ENCODE peak calls at places on chromosomes 3 and 15, in ten cellular contexts. One of them, this sample, is unnamed.

GRCh38 chr15:100340721-100341661 is 784 bp downstream of the ADAMTS17 start:
- DNase-seq in foreskin fibroblast: peak
- DNase-seq in choroid plexus epithelial cell: no peak
- DNase-seq in adipocyte: no peak
- DNase-seq in NCI-H1105: peak
- DNase-seq in tibial nerve: no peak
- DNase-seq in Caco-2: no peak
- DNase-seq in heart left ventricle: no peak
- DNase-seq in stimulated activated CD4-positive, alpha-beta T cell treated with anti-CD3 and anti-CD28 coated beads, Interleukin-2, amount 100 ng/mL, for 48 hours: no peak
- DNase-seq in EH: no peak
- DNase-seq in this sample: peak

GRCh38 chr15:24955549-24955929 is 752 bp downstream of the SNRPN start:
- DNase-seq in foreskin fibroblast: peak
- DNase-seq in choroid plexus epithelial cell: no peak
- DNase-seq in adipocyte: peak
- DNase-seq in NCI-H1105: no peak
- DNase-seq in tibial nerve: no peak
- DNase-seq in Caco-2: no peak
- DNase-seq in heart left ventricle: peak
- DNase-seq in stimulated activated CD4-positive, alpha-beta T cell treated with anti-CD3 and anti-CD28 coated beads, Interleukin-2, amount 100 ng/mL, for 48 hours: no peak
- DNase-seq in EH: no peak
- DNase-seq in this sample: no peak

GRCh38 chr15:94263341-94264273 is 32.2 kb downstream of the MCTP2 start:
- DNase-seq in foreskin fibroblast: peak
- DNase-seq in choroid plexus epithelial cell: no peak
- DNase-seq in adipocyte: peak
- DNase-seq in NCI-H1105: no peak
- DNase-seq in tibial nerve: no peak
- DNase-seq in Caco-2: no peak
- DNase-seq in heart left ventricle: no peak
- DNase-seq in stimulated activated CD4-positive, alpha-beta T cell treated with anti-CD3 and anti-CD28 coated beads, Interleukin-2, amount 100 ng/mL, for 48 hours: no peak
- DNase-seq in EH: peak
- DNase-seq in this sample: no peak

GRCh38 chr3:114120211-114120610 is 58.6 kb downstream of the DRD3 start:
- DNase-seq in foreskin fibroblast: no peak
- DNase-seq in choroid plexus epithelial cell: no peak
- DNase-seq in adipocyte: no peak
- DNase-seq in NCI-H1105: no peak
- DNase-seq in tibial nerve: no peak
- DNase-seq in Caco-2: no peak
- DNase-seq in heart left ventricle: no peak
- DNase-seq in stimulated activated CD4-positive, alpha-beta T cell treated with anti-CD3 and anti-CD28 coated beads, Interleukin-2, amount 100 ng/mL, for 48 hours: no peak
- DNase-seq in EH: no peak
- DNase-seq in this sample: no peak

GRCh38 chr3:150428562-150428961 is 20.5 kb downstream of the TSC22D2 start:
- DNase-seq in foreskin fibroblast: peak
- DNase-seq in choroid plexus epithelial cell: no peak
- DNase-seq in adipocyte: peak
- DNase-seq in NCI-H1105: no peak
- DNase-seq in tibial nerve: no peak
- DNase-seq in Caco-2: no peak
- DNase-seq in heart left ventricle: no peak
- DNase-seq in stimulated activated CD4-positive, alpha-beta T cell treated with anti-CD3 and anti-CD28 coated beads, Interleukin-2, amount 100 ng/mL, for 48 hours: no peak
- DNase-seq in EH: no peak
- DNase-seq in this sample: no peak

GRCh38 chr3:142267269-142267668 is 41.9 kb upstream of the GK5 start:
- DNase-seq in foreskin fibroblast: no peak
- DNase-seq in choroid plexus epithelial cell: no peak
- DNase-seq in adipocyte: no peak
- DNase-seq in NCI-H1105: no peak
- DNase-seq in tibial nerve: no peak
- DNase-seq in Caco-2: no peak
- DNase-seq in heart left ventricle: no peak
- DNase-seq in stimulated activated CD4-positive, alpha-beta T cell treated with anti-CD3 and anti-CD28 coated beads, Interleukin-2, amount 100 ng/mL, for 48 hours: no peak
- DNase-seq in EH: no peak
- DNase-seq in this sample: no peak

GRCh38 chr3:125165189-125165947 is 47.2 kb downstream of the SLC12A8 start:
- DNase-seq in foreskin fibroblast: peak
- DNase-seq in choroid plexus epithelial cell: peak
- DNase-seq in adipocyte: peak
- DNase-seq in NCI-H1105: no peak
- DNase-seq in tibial nerve: no peak
- DNase-seq in Caco-2: no peak
- DNase-seq in heart left ventricle: peak
- DNase-seq in stimulated activated CD4-positive, alpha-beta T cell treated with anti-CD3 and anti-CD28 coated beads, Interleukin-2, amount 100 ng/mL, for 48 hours: no peak
- DNase-seq in EH: peak
- DNase-seq in this sample: no peak

GRCh38 chr3:169857811-169858210 is 11.9 kb downstream of the LRRC31 start:
- DNase-seq in foreskin fibroblast: no peak
- DNase-seq in choroid plexus epithelial cell: no peak
- DNase-seq in adipocyte: no peak
- DNase-seq in NCI-H1105: no peak
- DNase-seq in tibial nerve: no peak
- DNase-seq in Caco-2: no peak
- DNase-seq in heart left ventricle: no peak
- DNase-seq in stimulated activated CD4-positive, alpha-beta T cell treated with anti-CD3 and anti-CD28 coated beads, Interleukin-2, amount 100 ng/mL, for 48 hours: no peak
- DNase-seq in EH: no peak
- DNase-seq in this sample: no peak

GRCh38 chr3:131502530-131503327 is at the start of gene MRPL3:
- DNase-seq in foreskin fibroblast: peak
- DNase-seq in choroid plexus epithelial cell: peak
- DNase-seq in adipocyte: peak
- DNase-seq in NCI-H1105: peak
- DNase-seq in tibial nerve: peak
- DNase-seq in Caco-2: peak
- DNase-seq in heart left ventricle: peak
- DNase-seq in stimulated activated CD4-positive, alpha-beta T cell treated with anti-CD3 and anti-CD28 coated beads, Interleukin-2, amount 100 ng/mL, for 48 hours: peak
- DNase-seq in EH: peak
- DNase-seq in this sample: peak

GRCh38 chr15:31277335-31278055 is 49.1 kb upstream of the KLF13 start:
- DNase-seq in foreskin fibroblast: no peak
- DNase-seq in choroid plexus epithelial cell: no peak
- DNase-seq in adipocyte: no peak
- DNase-seq in NCI-H1105: no peak
- DNase-seq in tibial nerve: no peak
- DNase-seq in Caco-2: peak
- DNase-seq in heart left ventricle: no peak
- DNase-seq in stimulated activated CD4-positive, alpha-beta T cell treated with anti-CD3 and anti-CD28 coated beads, Interleukin-2, amount 100 ng/mL, for 48 hours: no peak
- DNase-seq in EH: no peak
- DNase-seq in this sample: no peak

GRCh38 chr15:44101944-44102343 is 93.1 kb downstream of the FRMD5 start:
- DNase-seq in foreskin fibroblast: peak
- DNase-seq in choroid plexus epithelial cell: peak
- DNase-seq in adipocyte: peak
- DNase-seq in NCI-H1105: no peak
- DNase-seq in tibial nerve: no peak
- DNase-seq in Caco-2: no peak
- DNase-seq in heart left ventricle: no peak
- DNase-seq in stimulated activated CD4-positive, alpha-beta T cell treated with anti-CD3 and anti-CD28 coated beads, Interleukin-2, amount 100 ng/mL, for 48 hours: no peak
- DNase-seq in EH: peak
- DNase-seq in this sample: peak

GRCh38 chr3:142652826-142653292 is 56.7 kb downstream of the PLS1 start:
- DNase-seq in foreskin fibroblast: no peak
- DNase-seq in choroid plexus epithelial cell: no peak
- DNase-seq in adipocyte: no peak
- DNase-seq in NCI-H1105: no peak
- DNase-seq in tibial nerve: no peak
- DNase-seq in Caco-2: no peak
- DNase-seq in heart left ventricle: no peak
- DNase-seq in stimulated activated CD4-positive, alpha-beta T cell treated with anti-CD3 and anti-CD28 coated beads, Interleukin-2, amount 100 ng/mL, for 48 hours: no peak
- DNase-seq in EH: no peak
- DNase-seq in this sample: no peak

GRCh38 chr3:105691633-105692032 is 177.2 kb downstream of the CBLB start:
- DNase-seq in foreskin fibroblast: no peak
- DNase-seq in choroid plexus epithelial cell: no peak
- DNase-seq in adipocyte: no peak
- DNase-seq in NCI-H1105: no peak
- DNase-seq in tibial nerve: no peak
- DNase-seq in Caco-2: no peak
- DNase-seq in heart left ventricle: no peak
- DNase-seq in stimulated activated CD4-positive, alpha-beta T cell treated with anti-CD3 and anti-CD28 coated beads, Interleukin-2, amount 100 ng/mL, for 48 hours: no peak
- DNase-seq in EH: peak
- DNase-seq in this sample: no peak

GRCh38 chr3:152175576-152175883 is 93.2 kb upstream of the MBNL1 start:
- DNase-seq in foreskin fibroblast: peak
- DNase-seq in choroid plexus epithelial cell: peak
- DNase-seq in adipocyte: peak
- DNase-seq in NCI-H1105: no peak
- DNase-seq in tibial nerve: no peak
- DNase-seq in Caco-2: no peak
- DNase-seq in heart left ventricle: no peak
- DNase-seq in stimulated activated CD4-positive, alpha-beta T cell treated with anti-CD3 and anti-CD28 coated beads, Interleukin-2, amount 100 ng/mL, for 48 hours: no peak
- DNase-seq in EH: peak
- DNase-seq in this sample: peak

GRCh38 chr3:152071924-152072323 is 196.8 kb upstream of the MBNL1 start:
- DNase-seq in foreskin fibroblast: peak
- DNase-seq in choroid plexus epithelial cell: peak
- DNase-seq in adipocyte: peak
- DNase-seq in NCI-H1105: no peak
- DNase-seq in tibial nerve: no peak
- DNase-seq in Caco-2: no peak
- DNase-seq in heart left ventricle: no peak
- DNase-seq in stimulated activated CD4-positive, alpha-beta T cell treated with anti-CD3 and anti-CD28 coated beads, Interleukin-2, amount 100 ng/mL, for 48 hours: no peak
- DNase-seq in EH: peak
- DNase-seq in this sample: peak

GRCh38 chr3:188875413-188875812 is 296.4 kb upstream of the TPRG1 start:
- DNase-seq in foreskin fibroblast: no peak
- DNase-seq in choroid plexus epithelial cell: no peak
- DNase-seq in adipocyte: no peak
- DNase-seq in NCI-H1105: no peak
- DNase-seq in tibial nerve: no peak
- DNase-seq in Caco-2: no peak
- DNase-seq in heart left ventricle: no peak
- DNase-seq in stimulated activated CD4-positive, alpha-beta T cell treated with anti-CD3 and anti-CD28 coated beads, Interleukin-2, amount 100 ng/mL, for 48 hours: no peak
- DNase-seq in EH: no peak
- DNase-seq in this sample: no peak

GRCh38 chr3:51585197-51585596 is 46.7 kb downstream of the RAD54L2 start:
- DNase-seq in foreskin fibroblast: no peak
- DNase-seq in choroid plexus epithelial cell: no peak
- DNase-seq in adipocyte: no peak
- DNase-seq in NCI-H1105: peak
- DNase-seq in tibial nerve: no peak
- DNase-seq in Caco-2: no peak
- DNase-seq in heart left ventricle: no peak
- DNase-seq in stimulated activated CD4-positive, alpha-beta T cell treated with anti-CD3 and anti-CD28 coated beads, Interleukin-2, amount 100 ng/mL, for 48 hours: no peak
- DNase-seq in EH: no peak
- DNase-seq in this sample: no peak

GRCh38 chr3:114394551-114394950 is 100.7 kb downstream of the TIGIT start:
- DNase-seq in foreskin fibroblast: no peak
- DNase-seq in choroid plexus epithelial cell: no peak
- DNase-seq in adipocyte: no peak
- DNase-seq in NCI-H1105: no peak
- DNase-seq in tibial nerve: no peak
- DNase-seq in Caco-2: no peak
- DNase-seq in heart left ventricle: no peak
- DNase-seq in stimulated activated CD4-positive, alpha-beta T cell treated with anti-CD3 and anti-CD28 coated beads, Interleukin-2, amount 100 ng/mL, for 48 hours: no peak
- DNase-seq in EH: no peak
- DNase-seq in this sample: no peak

GRCh38 chr15:87873501-87873900 is 383.0 kb downstream of the NTRK3 start:
- DNase-seq in foreskin fibroblast: no peak
- DNase-seq in choroid plexus epithelial cell: peak
- DNase-seq in adipocyte: peak
- DNase-seq in NCI-H1105: no peak
- DNase-seq in tibial nerve: no peak
- DNase-seq in Caco-2: no peak
- DNase-seq in heart left ventricle: no peak
- DNase-seq in stimulated activated CD4-positive, alpha-beta T cell treated with anti-CD3 and anti-CD28 coated beads, Interleukin-2, amount 100 ng/mL, for 48 hours: no peak
- DNase-seq in EH: peak
- DNase-seq in this sample: no peak

GRCh38 chr3:112484352-112484751 is 14.9 kb downstream of the BTLA start:
- DNase-seq in foreskin fibroblast: no peak
- DNase-seq in choroid plexus epithelial cell: no peak
- DNase-seq in adipocyte: no peak
- DNase-seq in NCI-H1105: no peak
- DNase-seq in tibial nerve: no peak
- DNase-seq in Caco-2: no peak
- DNase-seq in heart left ventricle: no peak
- DNase-seq in stimulated activated CD4-positive, alpha-beta T cell treated with anti-CD3 and anti-CD28 coated beads, Interleukin-2, amount 100 ng/mL, for 48 hours: no peak
- DNase-seq in EH: no peak
- DNase-seq in this sample: no peak

GRCh38 chr3:44845528-44846520 is 15.9 kb upstream of the TMEM42 start:
- DNase-seq in foreskin fibroblast: peak
- DNase-seq in choroid plexus epithelial cell: peak
- DNase-seq in adipocyte: peak
- DNase-seq in NCI-H1105: no peak
- DNase-seq in tibial nerve: no peak
- DNase-seq in Caco-2: no peak
- DNase-seq in heart left ventricle: peak
- DNase-seq in stimulated activated CD4-positive, alpha-beta T cell treated with anti-CD3 and anti-CD28 coated beads, Interleukin-2, amount 100 ng/mL, for 48 hours: no peak
- DNase-seq in EH: peak
- DNase-seq in this sample: no peak

GRCh38 chr3:187969581-187969950 is 184.4 kb upstream of the LPP start:
- DNase-seq in foreskin fibroblast: no peak
- DNase-seq in choroid plexus epithelial cell: no peak
- DNase-seq in adipocyte: no peak
- DNase-seq in NCI-H1105: no peak
- DNase-seq in tibial nerve: no peak
- DNase-seq in Caco-2: no peak
- DNase-seq in heart left ventricle: no peak
- DNase-seq in stimulated activated CD4-positive, alpha-beta T cell treated with anti-CD3 and anti-CD28 coated beads, Interleukin-2, amount 100 ng/mL, for 48 hours: no peak
- DNase-seq in EH: no peak
- DNase-seq in this sample: no peak

GRCh38 chr3:23567917-23568316 is 237.8 kb upstream of the UBE2E1 start:
- DNase-seq in foreskin fibroblast: peak
- DNase-seq in choroid plexus epithelial cell: peak
- DNase-seq in adipocyte: peak
- DNase-seq in NCI-H1105: no peak
- DNase-seq in tibial nerve: no peak
- DNase-seq in Caco-2: no peak
- DNase-seq in heart left ventricle: peak
- DNase-seq in stimulated activated CD4-positive, alpha-beta T cell treated with anti-CD3 and anti-CD28 coated beads, Interleukin-2, amount 100 ng/mL, for 48 hours: no peak
- DNase-seq in EH: peak
- DNase-seq in this sample: peak

GRCh38 chr3:182178488-182179200 is 466.9 kb downstream of the SOX2 start:
- DNase-seq in foreskin fibroblast: no peak
- DNase-seq in choroid plexus epithelial cell: no peak
- DNase-seq in adipocyte: no peak
- DNase-seq in NCI-H1105: no peak
- DNase-seq in tibial nerve: no peak
- DNase-seq in Caco-2: no peak
- DNase-seq in heart left ventricle: no peak
- DNase-seq in stimulated activated CD4-positive, alpha-beta T cell treated with anti-CD3 and anti-CD28 coated beads, Interleukin-2, amount 100 ng/mL, for 48 hours: no peak
- DNase-seq in EH: no peak
- DNase-seq in this sample: no peak

GRCh38 chr3:14663396-14663795 is 11.5 kb upstream of the C3orf20 start:
- DNase-seq in foreskin fibroblast: no peak
- DNase-seq in choroid plexus epithelial cell: no peak
- DNase-seq in adipocyte: no peak
- DNase-seq in NCI-H1105: no peak
- DNase-seq in tibial nerve: no peak
- DNase-seq in Caco-2: no peak
- DNase-seq in heart left ventricle: no peak
- DNase-seq in stimulated activated CD4-positive, alpha-beta T cell treated with anti-CD3 and anti-CD28 coated beads, Interleukin-2, amount 100 ng/mL, for 48 hours: no peak
- DNase-seq in EH: no peak
- DNase-seq in this sample: no peak

GRCh38 chr15:71559098-71559497 is 251.3 kb upstream of the NR2E3 start:
- DNase-seq in foreskin fibroblast: peak
- DNase-seq in choroid plexus epithelial cell: peak
- DNase-seq in adipocyte: peak
- DNase-seq in NCI-H1105: no peak
- DNase-seq in tibial nerve: no peak
- DNase-seq in Caco-2: no peak
- DNase-seq in heart left ventricle: no peak
- DNase-seq in stimulated activated CD4-positive, alpha-beta T cell treated with anti-CD3 and anti-CD28 coated beads, Interleukin-2, amount 100 ng/mL, for 48 hours: no peak
- DNase-seq in EH: peak
- DNase-seq in this sample: peak

GRCh38 chr3:40951636-40952035 is 247.7 kb upstream of the CTNNB1 start:
- DNase-seq in foreskin fibroblast: no peak
- DNase-seq in choroid plexus epithelial cell: peak
- DNase-seq in adipocyte: peak
- DNase-seq in NCI-H1105: no peak
- DNase-seq in tibial nerve: no peak
- DNase-seq in Caco-2: no peak
- DNase-seq in heart left ventricle: no peak
- DNase-seq in stimulated activated CD4-positive, alpha-beta T cell treated with anti-CD3 and anti-CD28 coated beads, Interleukin-2, amount 100 ng/mL, for 48 hours: no peak
- DNase-seq in EH: peak
- DNase-seq in this sample: peak

This sample was measured in SW480.